ENCODE peak calls at places on chromosomes 16 and 17, in nine cellular contexts. G is SJSA1; A is Right ventricle myocardium superior; E is GM19239; J is right atrium auricular region; X is stimulated activated CD4-positive, alpha-beta T cell treated with anti-CD3 and anti-CD28 coated beads, Interleukin-1b, Interleukin-23, amount 100 ng/mL, for 24 hours; Y is body of pancreas; C is pancreas; B is adrenal gland. V is an unnamed sample.

GRCh38 chr16:72270531-72270930 is 98.6 kb upstream of the PMFBP1 start:
- DNase-seq in X (no peak), B (no peak), C (no peak), G (no peak), E (no peak), Y (no peak), A (no peak), J (no peak), V (no peak)

GRCh38 chr16:8885674-8886592 is 3.8 kb downstream of the LITAFD start:
- DNase-seq in E (no peak), C (peak), G (peak), J (no peak), Y (peak), A (no peak), X (no peak), B (no peak), V (no peak)

GRCh38 chr17:1354022-1354421 is 46.0 kb downstream of the YWHAE start:
- DNase-seq in A (no peak), J (no peak), E (no peak), B (no peak), C (no peak), Y (no peak), X (no peak), G (no peak), V (no peak)

GRCh38 chr16:67407176-67407787 is 9.0 kb downstream of the ZDHHC1 start:
- DNase-seq in X (no peak), E (no peak), B (no peak), A (no peak), J (no peak), C (peak), G (no peak), Y (no peak), V (no peak)

GRCh38 chr17:81885869-81886548 is 5.4 kb downstream of the ALYREF start:
- DNase-seq in A (no peak), X (no peak), E (no peak), G (peak), J (no peak), Y (no peak), C (no peak), B (peak), V (no peak)

GRCh38 chr17:73215414-73215813 is 22.6 kb downstream of the COG1 start:
- DNase-seq in A (no peak), G (peak), J (no peak), C (no peak), X (no peak), Y (no peak), B (no peak), E (no peak), V (no peak)

GRCh38 chr16:57531635-57532220 is 4.6 kb downstream of the CCDC102A start:
- DNase-seq in A (peak), X (no peak), B (peak), J (no peak), G (no peak), Y (no peak), E (no peak), C (peak), V (no peak)

GRCh38 chr17:28701987-28702751 is 9.5 kb downstream of the PROCA1 start:
- DNase-seq in G (no peak), E (no peak), Y (no peak), J (no peak), B (no peak), C (no peak), A (peak), X (no peak), V (no peak)

GRCh38 chr17:43667506-43668438 is 6.0 kb upstream of the MEOX1 start:
- DNase-seq in Y (no peak), B (no peak), J (no peak), A (no peak), E (no peak), C (no peak), G (no peak), X (no peak), V (no peak)

GRCh38 chr17:35291802-35292201 is 48.9 kb downstream of the SLFN5 start:
- DNase-seq in E (no peak), J (no peak), Y (no peak), C (no peak), B (no peak), A (no peak), X (no peak), G (no peak), V (no peak)

GRCh38 chr16:24151482-24151939 is 104.6 kb upstream of the CACNG3 start:
- DNase-seq in J (no peak), E (no peak), C (no peak), Y (no peak), X (no peak), G (peak), B (no peak), A (no peak), V (no peak)

GRCh38 chr16:30357715-30358576 is 2.8 kb upstream of the CD2BP2 start:
- DNase-seq in A (peak), C (no peak), Y (no peak), G (no peak), X (no peak), J (no peak), B (no peak), E (no peak), V (no peak)

GRCh38 chr17:33924105-33924504 is 331.0 kb upstream of the CCL2 start:
- DNase-seq in X (no peak), G (no peak), A (no peak), C (no peak), B (no peak), J (no peak), E (no peak), Y (no peak), V (no peak)

GRCh38 chr16:6615661-6616060 is 717.0 kb upstream of the RBFOX1 start:
- DNase-seq in G (no peak), Y (no peak), C (no peak), E (no peak), J (no peak), A (no peak), X (no peak), B (no peak), V (no peak)

GRCh38 chr16:67040906-67041305 is 12.0 kb downstream of the CBFB start:
- DNase-seq in X (no peak), G (peak), Y (no peak), C (no peak), E (no peak), J (peak), B (no peak), A (no peak), V (no peak)

GRCh38 chr16:88911148-88911945 is 44.9 kb upstream of the PABPN1L start:
- DNase-seq in B (no peak), G (no peak), E (no peak), C (no peak), A (no peak), X (no peak), J (no peak), Y (peak), V (no peak)

GRCh38 chr16:16857603-16858283 is 478.8 kb downstream of the NPIPA7 start:
- DNase-seq in E (no peak), J (no peak), B (no peak), A (no peak), G (no peak), X (no peak), Y (no peak), C (no peak), V (no peak)

GRCh38 chr17:32142857-32143524 is 689 bp downstream of the RHOT1 start:
- DNase-seq in C (peak), E (no peak), G (peak), J (no peak), B (peak), X (no peak), Y (peak), A (peak), V (no peak)

GRCh38 chr17:10117581-10118001 is 80.8 kb downstream of the GAS7 start:
- DNase-seq in E (no peak), J (no peak), B (no peak), G (no peak), C (no peak), X (no peak), Y (no peak), A (peak), V (peak)

GRCh38 chr17:29124931-29125270 is 55.3 kb downstream of the MYO18A start:
- DNase-seq in A (peak), X (no peak), Y (peak), E (no peak), C (peak), J (no peak), G (no peak), B (peak), V (no peak)

GRCh38 chr17:6638046-6638908 is 2.2 kb downstream of the KIAA0753 start:
- DNase-seq in B (no peak), G (no peak), E (no peak), X (no peak), A (no peak), J (no peak), Y (no peak), C (no peak), V (no peak)

GRCh38 chr16:69049146-69049545 is 56.3 kb upstream of the HAS3 start:
- DNase-seq in B (no peak), Y (no peak), A (no peak), C (no peak), E (no peak), J (no peak), G (no peak), X (no peak), V (no peak)

GRCh38 chr17:28916302-28916934 is 13.5 kb upstream of the DHRS13 start:
- DNase-seq in Y (peak), J (no peak), A (peak), X (no peak), G (no peak), C (no peak), B (peak), E (no peak), V (no peak)

GRCh38 chr16:86566601-86566965 is at the start of gene FOXC2:
- DNase-seq in B (peak), Y (peak), A (peak), E (no peak), X (no peak), C (peak), G (peak), J (peak), V (no peak)

GRCh38 chr17:42984486-42984885 is 4.1 kb downstream of the RUNDC1 start:
- DNase-seq in C (no peak), B (no peak), J (no peak), E (no peak), X (no peak), A (no peak), G (no peak), Y (no peak), V (no peak)

GRCh38 chr16:59527206-59527997 is 793.3 kb upstream of the GOT2 start:
- DNase-seq in C (no peak), E (no peak), G (peak), A (no peak), J (no peak), X (no peak), B (no peak), Y (no peak), V (no peak)

GRCh38 chr17:4536259-4536741 is 18.9 kb downstream of the MYBBP1A start:
- DNase-seq in Y (no peak), A (peak), X (no peak), J (no peak), E (no peak), B (no peak), G (no peak), C (no peak), V (no peak)

V was measured in natural killer cell.